ENCODE peak calls at places on chromosome 12, in five cellular contexts. One of them, this sample, is unnamed. For H3K4me1, the result is how much of the 10 kb centered on the place peaks cover.

GRCh38 chr12:96303656-96304055 is 96.6 kb downstream of the CDK17 start:
- DNase-seq in A549: no peak
- DNase-seq in HepG2: no peak
- DNase-seq in K562: no peak
- DNase-seq in GM12878: no peak
- DNase-seq in this sample: no peak

GRCh38 chr12:3086729-3087323 is 9.6 kb downstream of the TSPAN9 start:
- DNase-seq in A549: no peak
- DNase-seq in HepG2: no peak
- DNase-seq in GM12878: no peak
- DNase-seq in K562: no peak
- DNase-seq in this sample: no peak

GRCh38 chr12:57459055-57459749 is 383 bp upstream of the GLI1 start:
- DNase-seq in A549: peak
- DNase-seq in K562: peak
- DNase-seq in HepG2: peak
- DNase-seq in GM12878: peak
- DNase-seq in this sample: peak

GRCh38 chr12:51533799-51534198 is 57.2 kb upstream of the SCN8A start:
- DNase-seq in A549: peak
- DNase-seq in HepG2: no peak
- DNase-seq in K562: no peak
- DNase-seq in GM12878: no peak
- DNase-seq in this sample: peak

GRCh38 chr12:2378835-2379330 is 326.1 kb downstream of the CACNA1C start:
- DNase-seq in GM12878: peak
- DNase-seq in A549: no peak
- DNase-seq in HepG2: no peak
- DNase-seq in K562: no peak
- DNase-seq in this sample: no peak

GRCh38 chr12:96514328-96514727 is 25.0 kb downstream of the CFAP54 start:
- DNase-seq in K562: no peak
- DNase-seq in HepG2: no peak
- DNase-seq in GM12878: peak
- DNase-seq in A549: no peak
- DNase-seq in this sample: no peak

GRCh38 chr12:53751336-53752191 is at the start of gene CISTR:
- DNase-seq in GM12878: no peak
- DNase-seq in HepG2: no peak
- DNase-seq in K562: peak
- DNase-seq in A549: no peak
- DNase-seq in this sample: peak

GRCh38 chr12:31300341-31300740 is 25.6 kb downstream of the SINHCAF start:
- DNase-seq in GM12878: no peak
- DNase-seq in HepG2: no peak
- DNase-seq in K562: no peak
- DNase-seq in A549: no peak
- DNase-seq in this sample: no peak

GRCh38 chr12:77087427-77087826 is 22.1 kb upstream of the E2F7 start:
- DNase-seq in GM12878: no peak
- DNase-seq in HepG2: no peak
- DNase-seq in A549: no peak
- DNase-seq in K562: no peak
- DNase-seq in this sample: no peak

GRCh38 chr12:116037941-116038837 is 239.3 kb downstream of the MED13L start:
- DNase-seq in HepG2: no peak
- DNase-seq in A549: peak
- DNase-seq in GM12878: no peak
- DNase-seq in K562: no peak
- DNase-seq in this sample: no peak

GRCh38 chr12:113030875-113031525 is 25.5 kb upstream of the DTX1 start:
- DNase-seq in HepG2: peak
- DNase-seq in GM12878: no peak
- DNase-seq in K562: peak
- DNase-seq in A549: peak
- DNase-seq in this sample: peak

GRCh38 chr12:44627767-44628166 is 248.3 kb downstream of the NELL2 start:
- DNase-seq in K562: no peak
- DNase-seq in HepG2: no peak
- DNase-seq in A549: no peak
- DNase-seq in GM12878: no peak
- DNase-seq in this sample: no peak

GRCh38 chr12:113214938-113215400 is 6.3 kb upstream of the TPCN1 start:
- DNase-seq in HepG2: peak
- DNase-seq in A549: peak
- DNase-seq in GM12878: peak
- DNase-seq in K562: no peak
- DNase-seq in this sample: no peak

GRCh38 chr12:127655691-127656090 is 611.3 kb upstream of the TMEM132C start:
- DNase-seq in K562: no peak
- DNase-seq in GM12878: no peak
- DNase-seq in A549: no peak
- DNase-seq in HepG2: no peak
- DNase-seq in this sample: no peak

GRCh38 chr12:25590021-25590721 is 37.1 kb upstream of the LMNTD1 start:
- DNase-seq in HepG2: no peak
- DNase-seq in K562: no peak
- DNase-seq in A549: no peak
- DNase-seq in GM12878: no peak
- DNase-seq in this sample: no peak

GRCh38 chr12:63041601-63042000 is 106.7 kb upstream of the PPM1H start:
- DNase-seq in HepG2: no peak
- DNase-seq in GM12878: no peak
- DNase-seq in A549: no peak
- DNase-seq in K562: no peak
- DNase-seq in this sample: no peak

GRCh38 chr12:88342434-88342833 is 200.3 kb downstream of the TMTC3 start:
- DNase-seq in A549: no peak
- DNase-seq in K562: no peak
- DNase-seq in GM12878: no peak
- DNase-seq in HepG2: no peak
- DNase-seq in this sample: no peak

GRCh38 chr12:78343657-78344056 is 513.0 kb downstream of the NAV3 start:
- DNase-seq in A549: no peak
- DNase-seq in GM12878: no peak
- DNase-seq in K562: no peak
- DNase-seq in HepG2: no peak
- DNase-seq in this sample: no peak

GRCh38 chr12:128339669-128340068 is 72.7 kb downstream of the TMEM132C start:
- DNase-seq in K562: no peak
- DNase-seq in A549: no peak
- DNase-seq in HepG2: no peak
- DNase-seq in GM12878: no peak
- DNase-seq in this sample: no peak

GRCh38 chr12:113860950-113861349 is 105.2 kb downstream of the RBM19 start:
- DNase-seq in A549: peak
- DNase-seq in K562: no peak
- DNase-seq in GM12878: no peak
- DNase-seq in HepG2: no peak
- DNase-seq in this sample: peak

GRCh38 chr12:130640496-130640895 is 75.6 kb downstream of the RIMBP2 start:
- DNase-seq in HepG2: no peak
- DNase-seq in A549: no peak
- DNase-seq in GM12878: no peak
- DNase-seq in K562: no peak
- DNase-seq in this sample: no peak

GRCh38 chr12:129776977-129777667 is 126.7 kb downstream of the TMEM132D start:
- DNase-seq in HepG2: no peak
- DNase-seq in A549: no peak
- DNase-seq in GM12878: no peak
- DNase-seq in K562: no peak
- DNase-seq in this sample: no peak

GRCh38 chr12:53996188-53996885 is 3.6 kb upstream of the HOXC9 start:
- DNase-seq in HepG2: no peak
- DNase-seq in GM12878: no peak
- DNase-seq in A549: no peak
- DNase-seq in K562: no peak
- DNase-seq in this sample: peak

GRCh38 chr12:112446008-112446725 is 27.4 kb downstream of the PTPN11 start:
- DNase-seq in K562: no peak
- DNase-seq in GM12878: no peak
- DNase-seq in A549: no peak
- DNase-seq in HepG2: no peak
- DNase-seq in this sample: no peak

GRCh38 chr12:23098110-23099049 is 473.4 kb downstream of the ETNK1 start:
- DNase-seq in HepG2: no peak
- DNase-seq in GM12878: no peak
- DNase-seq in A549: no peak
- DNase-seq in K562: no peak
- DNase-seq in this sample: no peak

GRCh38 chr12:26576266-26576665 is 256.7 kb downstream of the ITPR2 start:
- DNase-seq in HepG2: no peak
- DNase-seq in A549: no peak
- DNase-seq in K562: no peak
- DNase-seq in GM12878: no peak
- DNase-seq in this sample: no peak

GRCh38 chr12:105721051-105721825 is 390.7 kb downstream of the C12orf75 start:
- DNase-seq in A549: no peak
- DNase-seq in GM12878: peak
- DNase-seq in HepG2: no peak
- DNase-seq in K562: no peak
- DNase-seq in this sample: no peak

GRCh38 chr12:24574538-24574937 is 374.4 kb downstream of the BCAT1 start:
- DNase-seq in GM12878: no peak
- DNase-seq in HepG2: no peak
- DNase-seq in A549: no peak
- DNase-seq in K562: no peak
- DNase-seq in this sample: no peak

GRCh38 chr12:15044461-15044860 is 71.6 kb downstream of the PDE6H start:
- DNase-seq in A549: no peak
- DNase-seq in HepG2: no peak
- DNase-seq in K562: no peak
- DNase-seq in GM12878: no peak
- DNase-seq in this sample: no peak

GRCh38 chr12:32819424-32819823 is 63.7 kb upstream of the YARS2 start:
- DNase-seq in HepG2: no peak
- DNase-seq in GM12878: no peak
- DNase-seq in A549: no peak
- DNase-seq in K562: no peak
- DNase-seq in this sample: no peak

GRCh38 chr12:92779902-92780301 is 77.1 kb downstream of the PLEKHG7 start:
- DNase-seq in HepG2: no peak
- DNase-seq in GM12878: no peak
- DNase-seq in K562: no peak
- DNase-seq in A549: no peak
- DNase-seq in this sample: no peak

GRCh38 chr12:80472912-80473500 is 29.0 kb downstream of the PTPRQ start:
- DNase-seq in K562: no peak
- DNase-seq in GM12878: peak
- DNase-seq in A549: peak
- DNase-seq in HepG2: peak
- DNase-seq in this sample: peak

GRCh38 chr12:99498756-99499155 is 148.8 kb upstream of the GARIN6 start:
- DNase-seq in GM12878: no peak
- DNase-seq in HepG2: no peak
- DNase-seq in A549: peak
- DNase-seq in K562: no peak
- DNase-seq in this sample: peak

GRCh38 chr12:73072214-73072613 is 800.0 kb downstream of the TRHDE start:
- DNase-seq in K562: no peak
- DNase-seq in HepG2: no peak
- DNase-seq in A549: no peak
- DNase-seq in GM12878: no peak
- DNase-seq in this sample: no peak

GRCh38 chr12:69885656-69886055 is 60.6 kb downstream of the MYRFL start:
- DNase-seq in HepG2: no peak
- DNase-seq in GM12878: no peak
- DNase-seq in A549: no peak
- DNase-seq in K562: no peak
- DNase-seq in this sample: no peak

GRCh38 chr12:52800259-52800917 is 4.5 kb upstream of the KRT3 start:
- DNase-seq in A549: no peak
- DNase-seq in K562: no peak
- DNase-seq in HepG2: no peak
- DNase-seq in GM12878: no peak
- DNase-seq in this sample: no peak

GRCh38 chr12:109697877-109698468 is 15.7 kb upstream of the FAM222A start:
- DNase-seq in K562: peak
- DNase-seq in A549: no peak
- DNase-seq in GM12878: no peak
- DNase-seq in HepG2: no peak
- DNase-seq in this sample: no peak

DNA sequence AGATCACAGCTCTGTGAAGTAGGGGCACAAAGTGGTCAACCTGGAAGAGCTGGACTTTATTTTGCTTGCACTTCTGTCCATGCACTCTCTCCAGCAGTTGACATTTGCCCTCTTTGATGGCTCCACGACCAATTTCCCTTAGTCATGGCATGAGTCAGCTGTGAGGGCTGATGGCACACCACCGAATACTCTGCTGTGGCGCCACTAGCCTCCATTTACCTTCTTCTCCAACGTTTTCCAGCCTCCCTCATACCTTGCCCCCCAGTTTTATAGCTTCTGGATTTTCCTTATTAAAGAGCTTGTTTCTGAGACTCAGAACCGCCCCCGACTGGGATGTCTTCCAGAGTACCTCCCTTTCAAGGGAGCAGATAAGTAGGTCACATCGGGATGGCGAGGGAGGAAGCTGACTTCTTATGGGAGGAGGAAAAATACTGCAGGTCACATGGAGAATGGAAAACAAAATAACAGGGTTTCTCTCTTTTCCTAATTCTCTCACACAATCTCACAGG is 17.6 kb downstream of the NINJ2 start:
- DNase-seq in GM12878: no peak
- DNase-seq in A549: peak
- DNase-seq in K562: no peak
- DNase-seq in HepG2: peak
- DNase-seq in this sample: no peak
- H3K4me1 ChIP-seq in GM12878: half or more
- H3K4me1 ChIP-seq in A549: under half
- H3K4me1 ChIP-seq in K562: under half
- H3K4me1 ChIP-seq in HepG2: half or more
- H3K4me1 ChIP-seq in this sample: under half

GRCh38 chr12:13167226-13167625 is 29.3 kb upstream of the EMP1 start:
- DNase-seq in HepG2: no peak
- DNase-seq in A549: no peak
- DNase-seq in GM12878: no peak
- DNase-seq in K562: no peak
- DNase-seq in this sample: no peak
- H3K4me2 ChIP-seq in HepG2: no peak
- H3K4me2 ChIP-seq in A549: no peak
- H3K4me2 ChIP-seq in GM12878: no peak
- H3K4me2 ChIP-seq in K562: no peak
- H3K4me2 ChIP-seq in this sample: no peak

GRCh38 chr12:119505001-119505400 is 88.6 kb upstream of the TMEM233 start:
- DNase-seq in HepG2: no peak
- DNase-seq in A549: no peak
- DNase-seq in K562: no peak
- DNase-seq in GM12878: no peak
- DNase-seq in this sample: no peak
- TF ChIP-seq JUNB in HepG2: no peak
- TF ChIP-seq JUNB in A549: no peak
- TF ChIP-seq JUNB in K562: no peak
- TF ChIP-seq JUNB in GM12878: no peak
- TF ChIP-seq JUNB in this sample: no peak

GRCh38 chr12:68617160-68617926 is 6.6 kb downstream of the RAP1B start:
- DNase-seq in K562: no peak
- DNase-seq in HepG2: no peak
- DNase-seq in GM12878: no peak
- DNase-seq in A549: no peak
- DNase-seq in this sample: no peak
- H3K4me1 ChIP-seq in K562: under half
- H3K4me1 ChIP-seq in HepG2: half or more
- H3K4me1 ChIP-seq in GM12878: under half
- H3K4me1 ChIP-seq in A549: half or more
- H3K4me1 ChIP-seq in this sample: under half

This sample was measured in GM23338.